ENCODE peak calls at places on chromosomes 11 and 22, in five cellular contexts. W, A, Y, R and E are unnamed samples.

GRCh38 chr11:128448487-128448886 is 138.9 kb downstream of the ETS1 start:
- DNase-seq in Y (peak; percentile 89), A (no peak), W (no peak), R (no peak), E (no peak)

GRCh38 chr22:27283714-27284113 is 517.8 kb downstream of the MN1 start:
- DNase-seq in Y (no peak), W (no peak), R (no peak), A (no peak), E (no peak)

GRCh38 chr11:859394-860131 is 16.9 kb downstream of the TSPAN4 start:
- DNase-seq in A (no peak), W (peak; percentile 79), R (peak; percentile 93), Y (no peak), E (no peak)

GRCh38 chr11:69601346-69601975 is 39.5 kb upstream of the CCND1 start:
- DNase-seq in W (no peak), R (no peak), A (no peak), Y (peak; percentile 16), E (no peak)

GRCh38 chr22:30823015-30823370 is 128.3 kb downstream of the OSBP2 start:
- DNase-seq in R (no peak), A (no peak), W (no peak), Y (no peak), E (no peak)

GRCh38 chr22:38957808-38958207 is 399 bp downstream of the APOBEC3A start:
- DNase-seq in Y (no peak), A (no peak), R (no peak), W (no peak), E (no peak)

GRCh38 chr11:567629-568258 is 7.0 kb downstream of the RASSF7 start:
- DNase-seq in Y (no peak), R (no peak), W (no peak), A (peak; percentile 87), E (peak; percentile 37)

GRCh38 chr11:108559904-108560303 is 33.7 kb downstream of the EXPH5 start:
- DNase-seq in W (no peak), R (no peak), Y (no peak), A (no peak), E (no peak)

GRCh38 chr11:134537296-134537695 is 125.3 kb upstream of the B3GAT1 start:
- DNase-seq in W (no peak), A (no peak), Y (no peak), R (peak; percentile 47), E (no peak)

GRCh38 chr11:116180806-116181600 is 591.8 kb downstream of the BUD13 start:
- DNase-seq in R (no peak), W (no peak), Y (no peak), A (no peak), E (no peak)

GRCh38 chr11:116224154-116224888 is 548.5 kb downstream of the BUD13 start:
- DNase-seq in W (peak; percentile 46), Y (peak; percentile 32), A (no peak), R (no peak), E (peak; percentile 3)

GRCh38 chr11:7892059-7892699 is 38.9 kb downstream of the OR10A6 start:
- DNase-seq in W (no peak), R (no peak), A (no peak), Y (no peak), E (no peak)

GRCh38 chr11:34305095-34305692 is 52.6 kb downstream of the ABTB2 start:
- DNase-seq in R (no peak), W (no peak), A (no peak), Y (no peak), E (no peak)

GRCh38 chr11:101448881-101449442 is 134.8 kb downstream of the TRPC6 start:
- DNase-seq in A (no peak), W (no peak), Y (no peak), R (no peak), E (no peak)

GRCh38 chr11:10386861-10387208 is 68.2 kb upstream of the AMPD3 start:
- DNase-seq in R (no peak), A (no peak), Y (no peak), W (no peak), E (no peak)

GRCh38 chr11:8368194-8368593 is 104.5 kb upstream of the LMO1 start:
- DNase-seq in Y (no peak), A (peak; percentile 51), R (peak; percentile 24), W (no peak), E (no peak)

GRCh38 chr11:72969894-72970335 is 155.7 kb downstream of the ATG16L2 start:
- DNase-seq in R (no peak), Y (no peak), W (no peak), A (no peak), E (no peak)

GRCh38 chr11:28666632-28667031 is 558.4 kb downstream of the METTL15 start:
- DNase-seq in W (no peak), A (no peak), R (no peak), Y (no peak), E (no peak)

GRCh38 chr11:34208266-34209135 is 103.1 kb downstream of the NAT10 start:
- DNase-seq in R (no peak), W (no peak), A (no peak), Y (peak; percentile 43), E (no peak)

GRCh38 chr11:80837051-80837450 is 1396.2 kb upstream of the TENM4 start:
- DNase-seq in R (no peak), A (no peak), W (no peak), Y (no peak), E (no peak)

GRCh38 chr22:26045855-26046254 is 123.4 kb upstream of the SEZ6L start:
- DNase-seq in W (no peak), Y (no peak), A (no peak), R (no peak), E (no peak)

GRCh38 chr11:119426142-119426541 is 3.2 kb upstream of the THY1 start:
- DNase-seq in R (no peak), A (no peak), Y (no peak), W (no peak), E (no peak)

GRCh38 chr22:48241658-48242057 is 1479.2 kb downstream of the TBC1D22A start:
- DNase-seq in Y (no peak), W (no peak), A (peak; percentile 77), R (no peak), E (no peak)

GRCh38 chr22:23522642-23523251 is 57.3 kb downstream of the IGLL1 start:
- DNase-seq in A (peak; percentile 72), R (no peak), Y (peak; percentile 36), W (peak; percentile 32), E (no peak)

GRCh38 chr22:33126881-33127280 is 68.7 kb upstream of the SYN3 start:
- DNase-seq in Y (peak; percentile 39), A (no peak), W (no peak), R (no peak), E (no peak)

GRCh38 chr11:64777449-64778222 is 706 bp downstream of the SF1 start:
- DNase-seq in A (peak; percentile 95), Y (peak; percentile 58), R (peak; percentile 91), W (peak; percentile 80), E (peak; percentile 63)

GRCh38 chr11:69403556-69404215 is 77.8 kb upstream of the LINC01488 start:
- DNase-seq in A (no peak), W (no peak), R (no peak), Y (no peak), E (no peak)

GRCh38 chr11:68889948-68890446 is 13.6 kb downstream of the MRPL21 start:
- DNase-seq in A (peak; percentile 56), R (peak; percentile 78), W (peak; percentile 77), Y (no peak), E (no peak)

GRCh38 chr11:47177229-47177845 is 658 bp upstream of the ARFGAP2 start:
- DNase-seq in A (no peak), W (peak; percentile 77), Y (peak; percentile 79), R (peak; percentile 84), E (peak; percentile 57)

GRCh38 chr11:35006389-35007128 is 90.1 kb downstream of the PDHX start:
- DNase-seq in A (no peak), Y (no peak), W (no peak), R (no peak), E (no peak)

GRCh38 chr11:125364085-125364822 is 131.8 kb downstream of the FEZ1 start:
- DNase-seq in Y (no peak), A (no peak), W (no peak), R (no peak), E (no peak)

GRCh38 chr11:118901494-118902335 is 18.0 kb downstream of the CXCR5 start:
- DNase-seq in Y (no peak), W (no peak), A (peak; percentile 72), R (peak; percentile 67), E (no peak)

GRCh38 chr22:50544746-50545253 is 899 bp upstream of the KLHDC7B start:
- DNase-seq in Y (no peak), W (no peak), A (peak; percentile 82), R (no peak), E (no peak)
- H3K27ac ChIP-seq in Y (no peak overlapping the region), W (peak overlapping the region; percentile 5), A (peak overlapping the region; percentile 59), R (peak overlapping the region; percentile 34), E (peak overlapping the region; percentile 56)

GRCh38 chr11:93694586-93694985 is 33.1 kb downstream of the CEP295 start:
- DNase-seq in Y (no peak), A (no peak), R (no peak), W (no peak), E (no peak)
- H3K36me3 ChIP-seq in Y (peaks cover 11% of the 10 kb centered on the region), A (peaks cover 100% of the 10 kb centered on the region), R (peaks cover 29% of the 10 kb centered on the region), W (no peaks in the 10 kb centered on the region), E (peaks cover 42% of the 10 kb centered on the region)

DNA sequence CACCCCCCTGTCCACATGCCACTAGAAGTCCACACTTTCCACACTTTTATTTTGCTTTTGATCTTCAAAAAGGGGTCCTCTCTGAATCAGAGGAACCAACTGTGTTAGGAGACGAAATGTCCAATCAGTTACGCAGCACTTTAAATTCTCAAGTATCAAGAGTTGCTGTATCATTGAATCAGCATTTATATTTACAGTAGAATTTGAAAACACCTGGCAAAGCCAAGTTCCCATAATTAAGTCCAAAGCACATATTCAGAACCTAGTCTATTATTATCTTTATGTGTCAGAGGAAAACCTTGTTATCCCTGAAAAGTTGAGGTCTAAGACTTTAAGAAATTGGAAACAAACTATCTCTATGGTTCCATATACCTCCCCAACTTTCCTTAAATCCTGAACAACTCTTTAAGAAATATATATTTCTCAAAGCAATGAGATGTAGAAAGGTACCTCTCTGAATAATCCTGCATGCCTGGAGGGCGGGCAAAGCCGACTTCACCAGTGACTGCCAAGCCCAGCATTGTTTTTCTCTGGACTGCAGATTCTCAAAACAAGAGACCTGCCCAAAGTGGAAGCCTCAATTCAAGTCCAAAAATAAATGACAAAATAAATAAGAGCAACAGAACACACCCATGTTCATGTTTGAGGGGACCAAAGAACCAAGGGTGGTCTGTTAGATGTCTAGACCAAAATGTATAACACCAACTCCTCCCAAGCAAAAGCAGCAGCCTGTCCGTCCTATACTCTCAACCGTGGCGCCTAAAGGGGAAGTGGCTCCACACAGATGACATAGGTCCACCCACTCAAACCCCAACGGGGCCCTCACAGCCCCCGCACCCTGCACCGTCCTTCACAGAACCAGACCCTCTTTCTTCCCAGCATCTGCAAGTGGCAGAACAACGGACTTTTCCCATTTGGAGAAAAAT is 76.0 kb upstream of the ARFGAP3 start:
- DNase-seq in Y (no peak), W (peak; percentile 69), R (no peak), A (peak; percentile 87), E (no peak)
- H3K4me3 ChIP-seq in Y (no peak overlapping the region), W (peak overlapping the region; percentile 28), R (peak overlapping the region; percentile 10), A (no peak overlapping the region), E (no peak overlapping the region)

GRCh38 chr11:114106986-114107385 is 47.5 kb downstream of the ZBTB16 start:
- DNase-seq in W (no peak), Y (no peak), A (no peak), R (peak; percentile 40), E (no peak)
- H3K27ac ChIP-seq in W (no peak overlapping the region), Y (no peak overlapping the region), A (no peak overlapping the region), R (no peak overlapping the region), E (no peak overlapping the region)